ENCODE peak calls at places on chromosomes 11 and 22, in eight cellular contexts. P is right lobe of liver; O is GM04504; A is stimulated activated CD4-positive, alpha-beta T cell treated with anti-CD3 and anti-CD28 coated beads, Interleukin-2, amount 100 ng/mL, for 48 hours; U is NB4; S is activated T-cell treated with anti-CD3 and anti-CD28 coated beads for 4 hours; M is MCF 10A; J is Calu3. H is an unnamed sample.

GRCh38 chr22:21681566-21682370 is 16.0 kb downstream of the PPIL2 start:
- DNase-seq in O (no peak), M (no peak), P (no peak), A (no peak), S (no peak), J (no peak), U (no peak), H (no peak)

GRCh38 chr22:37018086-37018814 is 997 bp downstream of the TST start:
- DNase-seq in O (no peak), S (no peak), P (no peak), U (no peak), M (no peak), J (no peak), A (no peak), H (no peak)

GRCh38 chr11:737366-737765 is 9.9 kb upstream of the TALDO1 start:
- DNase-seq in M (no peak), J (no peak), S (no peak), P (no peak), O (no peak), A (no peak), U (no peak), H (no peak)

GRCh38 chr11:66845876-66846212 is 2.6 kb downstream of the RCE1 start:
- DNase-seq in P (peak), O (no peak), S (no peak), A (no peak), M (no peak), U (no peak), J (no peak), H (no peak)

GRCh38 chr11:111225871-111226270 is 19.7 kb upstream of the POU2AF2 start:
- DNase-seq in U (no peak), J (no peak), O (no peak), A (no peak), S (no peak), P (no peak), M (no peak), H (no peak)

GRCh38 chr22:28759861-28760560 is 12.5 kb upstream of the CCDC117 start:
- DNase-seq in A (no peak), M (no peak), S (no peak), J (no peak), U (no peak), P (no peak), O (no peak), H (peak)

GRCh38 chr11:132301900-132302299 is 931.5 kb downstream of the NTM start:
- DNase-seq in S (no peak), J (no peak), P (no peak), U (no peak), M (no peak), O (no peak), A (no peak), H (no peak)

GRCh38 chr11:90849278-90849677 is 626.4 kb upstream of the CHORDC1 start:
- DNase-seq in A (no peak), S (no peak), J (no peak), O (no peak), U (no peak), M (peak), P (no peak), H (no peak)

GRCh38 chr11:47617417-47617809 is 23.2 kb upstream of the C1QTNF4 start:
- DNase-seq in A (no peak), J (no peak), S (no peak), M (peak), P (no peak), O (peak), U (no peak), H (no peak)